ENCODE peak calls at places on chromosome 20, in ten cellular contexts. One of them, this sample, is unnamed.
A peak's percentile ranks its signal among the peaks of the same experiment; 100 is the strongest.

GRCh38 chr20:57513199-57513598 is 11.7 kb downstream of the CTCFL start:
- DNase-seq in A549: no peak
- DNase-seq in Peyer's patch: no peak
- DNase-seq in suprapubic skin: no peak
- DNase-seq in adrenal gland: no peak
- DNase-seq in IMR-90: peak; percentile 49
- DNase-seq in ovary: no peak
- DNase-seq in breast epithelium: no peak
- DNase-seq in tibial nerve: no peak
- DNase-seq in K562: no peak
- DNase-seq in this sample: no peak

GRCh38 chr20:1800777-1801176 is 94.4 kb upstream of the SIRPA start:
- DNase-seq in A549: peak; percentile 57
- DNase-seq in Peyer's patch: no peak
- DNase-seq in suprapubic skin: no peak
- DNase-seq in adrenal gland: no peak
- DNase-seq in IMR-90: peak; percentile 56
- DNase-seq in ovary: no peak
- DNase-seq in breast epithelium: no peak
- DNase-seq in tibial nerve: no peak
- DNase-seq in K562: no peak
- DNase-seq in this sample: no peak

GRCh38 chr20:49712918-49713778 is 530 bp downstream of the B4GALT5 start:
- DNase-seq in A549: peak; percentile 27
- DNase-seq in Peyer's patch: no peak
- DNase-seq in suprapubic skin: peak; percentile 81
- DNase-seq in adrenal gland: peak; percentile 47
- DNase-seq in IMR-90: peak; percentile 17
- DNase-seq in ovary: peak; percentile 69
- DNase-seq in breast epithelium: no peak
- DNase-seq in tibial nerve: no peak
- DNase-seq in K562: peak; percentile 68
- DNase-seq in this sample: peak; percentile 36

GRCh38 chr20:44064501-44065400 is 122.2 kb downstream of the JPH2 start:
- DNase-seq in A549: no peak
- DNase-seq in Peyer's patch: no peak
- DNase-seq in suprapubic skin: peak; percentile 55
- DNase-seq in adrenal gland: no peak
- DNase-seq in IMR-90: no peak
- DNase-seq in ovary: no peak
- DNase-seq in breast epithelium: peak; percentile 47
- DNase-seq in tibial nerve: no peak
- DNase-seq in K562: no peak
- DNase-seq in this sample: no peak

GRCh38 chr20:63180541-63181185 is 35.3 kb downstream of the YTHDF1 start:
- DNase-seq in A549: no peak
- DNase-seq in Peyer's patch: no peak
- DNase-seq in suprapubic skin: no peak
- DNase-seq in adrenal gland: no peak
- DNase-seq in IMR-90: no peak
- DNase-seq in ovary: no peak
- DNase-seq in breast epithelium: no peak
- DNase-seq in tibial nerve: no peak
- DNase-seq in K562: no peak
- DNase-seq in this sample: no peak

GRCh38 chr20:3765171-3765887 is 2.2 kb downstream of the ADISSP start:
- DNase-seq in A549: no peak
- DNase-seq in Peyer's patch: no peak
- DNase-seq in suprapubic skin: no peak
- DNase-seq in adrenal gland: no peak
- DNase-seq in IMR-90: no peak
- DNase-seq in ovary: no peak
- DNase-seq in breast epithelium: no peak
- DNase-seq in tibial nerve: no peak
- DNase-seq in K562: no peak
- DNase-seq in this sample: no peak

GRCh38 chr20:17620371-17621228 is 50.7 kb downstream of the DSTN start:
- DNase-seq in A549: no peak
- DNase-seq in Peyer's patch: peak; percentile 13
- DNase-seq in suprapubic skin: peak; percentile 74
- DNase-seq in adrenal gland: peak; percentile 17
- DNase-seq in IMR-90: no peak
- DNase-seq in ovary: no peak
- DNase-seq in breast epithelium: peak; percentile 45
- DNase-seq in tibial nerve: no peak
- DNase-seq in K562: no peak
- DNase-seq in this sample: no peak

GRCh38 chr20:16129411-16129810 is 443.8 kb downstream of the KIF16B start:
- DNase-seq in A549: no peak
- DNase-seq in Peyer's patch: no peak
- DNase-seq in suprapubic skin: no peak
- DNase-seq in adrenal gland: no peak
- DNase-seq in IMR-90: no peak
- DNase-seq in ovary: no peak
- DNase-seq in breast epithelium: no peak
- DNase-seq in tibial nerve: no peak
- DNase-seq in K562: no peak
- DNase-seq in this sample: no peak

GRCh38 chr20:51749674-51750036 is 18.5 kb downstream of the ATP9A start:
- DNase-seq in A549: no peak
- DNase-seq in Peyer's patch: no peak
- DNase-seq in suprapubic skin: no peak
- DNase-seq in adrenal gland: no peak
- DNase-seq in IMR-90: peak; percentile 79
- DNase-seq in ovary: no peak
- DNase-seq in breast epithelium: no peak
- DNase-seq in tibial nerve: no peak
- DNase-seq in K562: no peak
- DNase-seq in this sample: no peak

GRCh38 chr20:64091762-64092161 is 7.6 kb upstream of the LKAAEAR1 start:
- DNase-seq in A549: no peak
- DNase-seq in Peyer's patch: no peak
- DNase-seq in suprapubic skin: no peak
- DNase-seq in adrenal gland: no peak
- DNase-seq in IMR-90: no peak
- DNase-seq in ovary: no peak
- DNase-seq in breast epithelium: no peak
- DNase-seq in tibial nerve: no peak
- DNase-seq in K562: peak; percentile 60
- DNase-seq in this sample: no peak

GRCh38 chr20:24994186-24994465 is 1.6 kb upstream of the APMAP start:
- DNase-seq in A549: no peak
- DNase-seq in Peyer's patch: no peak
- DNase-seq in suprapubic skin: no peak
- DNase-seq in adrenal gland: no peak
- DNase-seq in IMR-90: no peak
- DNase-seq in ovary: no peak
- DNase-seq in breast epithelium: no peak
- DNase-seq in tibial nerve: no peak
- DNase-seq in K562: no peak
- DNase-seq in this sample: no peak

GRCh38 chr20:25984933-25985332 is 288.3 kb upstream of the ZNF337 start:
- DNase-seq in A549: no peak
- DNase-seq in Peyer's patch: no peak
- DNase-seq in suprapubic skin: no peak
- DNase-seq in adrenal gland: peak; percentile 74
- DNase-seq in IMR-90: peak; percentile 49
- DNase-seq in ovary: peak; percentile 76
- DNase-seq in breast epithelium: no peak
- DNase-seq in tibial nerve: no peak
- DNase-seq in K562: peak; percentile 18
- DNase-seq in this sample: no peak

GRCh38 chr20:62365814-62366369 is 1.2 kb downstream of the LAMA5 start:
- DNase-seq in A549: no peak
- DNase-seq in Peyer's patch: no peak
- DNase-seq in suprapubic skin: no peak
- DNase-seq in adrenal gland: no peak
- DNase-seq in IMR-90: no peak
- DNase-seq in ovary: no peak
- DNase-seq in breast epithelium: no peak
- DNase-seq in tibial nerve: no peak
- DNase-seq in K562: peak; percentile 74
- DNase-seq in this sample: peak; percentile 67

GRCh38 chr20:45387274-45387673 is 9.1 kb upstream of the TP53TG5 start:
- DNase-seq in A549: no peak
- DNase-seq in Peyer's patch: no peak
- DNase-seq in suprapubic skin: no peak
- DNase-seq in adrenal gland: no peak
- DNase-seq in IMR-90: no peak
- DNase-seq in ovary: no peak
- DNase-seq in breast epithelium: no peak
- DNase-seq in tibial nerve: no peak
- DNase-seq in K562: no peak
- DNase-seq in this sample: no peak

GRCh38 chr20:35146299-35146921 is 726 bp downstream of the EDEM2 start:
- DNase-seq in A549: peak; percentile 78
- DNase-seq in Peyer's patch: peak; percentile 22
- DNase-seq in suprapubic skin: no peak
- DNase-seq in adrenal gland: no peak
- DNase-seq in IMR-90: no peak
- DNase-seq in ovary: peak; percentile 51
- DNase-seq in breast epithelium: no peak
- DNase-seq in tibial nerve: no peak
- DNase-seq in K562: peak; percentile 54
- DNase-seq in this sample: peak; percentile 44

GRCh38 chr20:36605309-36606170 is at the start of gene RAB5IF:
- DNase-seq in A549: peak; percentile 85
- DNase-seq in Peyer's patch: peak; percentile 97
- DNase-seq in suprapubic skin: peak; percentile 99
- DNase-seq in adrenal gland: peak; percentile 99
- DNase-seq in IMR-90: peak; percentile 98
- DNase-seq in ovary: peak; percentile 100
- DNase-seq in breast epithelium: peak; percentile 100
- DNase-seq in tibial nerve: peak; percentile 97
- DNase-seq in K562: peak; percentile 94
- DNase-seq in this sample: peak; percentile 93
- TF ChIP-seq POLR2A in A549: peak; percentile 81
- TF ChIP-seq POLR2A in Peyer's patch: peak; percentile 94
- TF ChIP-seq POLR2A in suprapubic skin: no peak
- TF ChIP-seq POLR2A in adrenal gland: peak; percentile 92
- TF ChIP-seq POLR2A in IMR-90: peak; percentile 80
- TF ChIP-seq POLR2A in ovary: peak; percentile 23
- TF ChIP-seq POLR2A in breast epithelium: no peak
- TF ChIP-seq POLR2A in tibial nerve: peak; percentile 23
- TF ChIP-seq POLR2A in K562: peak; percentile 91
- TF ChIP-seq POLR2A in this sample: peak; percentile 89

GRCh38 chr20:22791877-22792525 is 207.6 kb upstream of the FOXA2 start:
- DNase-seq in A549: no peak
- DNase-seq in Peyer's patch: no peak
- DNase-seq in suprapubic skin: no peak
- DNase-seq in adrenal gland: no peak
- DNase-seq in IMR-90: no peak
- DNase-seq in ovary: no peak
- DNase-seq in breast epithelium: no peak
- DNase-seq in tibial nerve: no peak
- DNase-seq in K562: no peak
- DNase-seq in this sample: no peak
- TF ChIP-seq POLR2A in A549: no peak
- TF ChIP-seq POLR2A in Peyer's patch: no peak
- TF ChIP-seq POLR2A in suprapubic skin: no peak
- TF ChIP-seq POLR2A in adrenal gland: no peak
- TF ChIP-seq POLR2A in IMR-90: no peak
- TF ChIP-seq POLR2A in ovary: no peak
- TF ChIP-seq POLR2A in breast epithelium: no peak
- TF ChIP-seq POLR2A in tibial nerve: no peak
- TF ChIP-seq POLR2A in K562: no peak
- TF ChIP-seq POLR2A in this sample: no peak

DNA sequence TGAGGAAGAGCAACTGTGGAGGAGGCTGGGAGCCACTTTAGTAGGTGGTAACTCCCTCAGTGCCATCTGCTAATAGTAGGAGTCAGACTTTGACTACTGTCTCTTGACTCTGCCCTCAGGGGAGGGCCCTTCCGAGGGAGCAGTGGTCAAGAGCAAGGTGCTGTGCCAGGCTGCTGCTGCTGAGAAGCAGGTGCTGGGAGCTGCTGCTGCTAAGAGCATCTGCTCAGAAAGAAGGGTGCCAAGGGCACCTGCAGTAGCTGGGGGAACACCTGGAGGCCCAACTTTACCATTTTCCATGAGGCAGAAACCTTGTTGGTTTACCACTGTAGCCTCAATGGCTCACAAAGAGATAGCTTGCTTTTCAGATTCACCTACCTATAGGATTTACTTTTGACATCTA is 18.5 kb downstream of the GGTLC1 start:
- DNase-seq in A549: no peak
- DNase-seq in Peyer's patch: no peak
- DNase-seq in suprapubic skin: no peak
- DNase-seq in adrenal gland: no peak
- DNase-seq in IMR-90: no peak
- DNase-seq in ovary: no peak
- DNase-seq in breast epithelium: no peak
- DNase-seq in tibial nerve: no peak
- DNase-seq in K562: no peak
- DNase-seq in this sample: no peak
- TF ChIP-seq POLR2A in A549: no peak
- TF ChIP-seq POLR2A in Peyer's patch: no peak
- TF ChIP-seq POLR2A in suprapubic skin: no peak
- TF ChIP-seq POLR2A in adrenal gland: no peak
- TF ChIP-seq POLR2A in IMR-90: no peak
- TF ChIP-seq POLR2A in ovary: no peak
- TF ChIP-seq POLR2A in breast epithelium: no peak
- TF ChIP-seq POLR2A in tibial nerve: no peak
- TF ChIP-seq POLR2A in K562: no peak
- TF ChIP-seq POLR2A in this sample: no peak

GRCh38 chr20:38297916-38298674 is 5.9 kb upstream of the BPI start:
- DNase-seq in A549: no peak
- DNase-seq in Peyer's patch: no peak
- DNase-seq in suprapubic skin: no peak
- DNase-seq in adrenal gland: no peak
- DNase-seq in IMR-90: no peak
- DNase-seq in ovary: no peak
- DNase-seq in breast epithelium: no peak
- DNase-seq in tibial nerve: no peak
- DNase-seq in K562: no peak
- DNase-seq in this sample: no peak

GRCh38 chr20:38296433-38296832 is 7.5 kb upstream of the BPI start:
- DNase-seq in A549: no peak
- DNase-seq in Peyer's patch: no peak
- DNase-seq in suprapubic skin: no peak
- DNase-seq in adrenal gland: no peak
- DNase-seq in IMR-90: no peak
- DNase-seq in ovary: no peak
- DNase-seq in breast epithelium: no peak
- DNase-seq in tibial nerve: no peak
- DNase-seq in K562: no peak
- DNase-seq in this sample: no peak

GRCh38 chr20:38299963-38300362 is 4.0 kb upstream of the BPI start:
- DNase-seq in A549: no peak
- DNase-seq in Peyer's patch: no peak
- DNase-seq in suprapubic skin: no peak
- DNase-seq in adrenal gland: no peak
- DNase-seq in IMR-90: no peak
- DNase-seq in ovary: no peak
- DNase-seq in breast epithelium: peak; percentile 70
- DNase-seq in tibial nerve: no peak
- DNase-seq in K562: no peak
- DNase-seq in this sample: no peak

GRCh38 chr20:38300433-38300832 is 3.5 kb upstream of the BPI start:
- DNase-seq in A549: no peak
- DNase-seq in Peyer's patch: no peak
- DNase-seq in suprapubic skin: no peak
- DNase-seq in adrenal gland: no peak
- DNase-seq in IMR-90: no peak
- DNase-seq in ovary: no peak
- DNase-seq in breast epithelium: no peak
- DNase-seq in tibial nerve: no peak
- DNase-seq in K562: no peak
- DNase-seq in this sample: no peak

GRCh38 chr20:38298768-38299288 is 5.1 kb upstream of the BPI start:
- DNase-seq in A549: no peak
- DNase-seq in Peyer's patch: no peak
- DNase-seq in suprapubic skin: peak; percentile 89
- DNase-seq in adrenal gland: peak; percentile 48
- DNase-seq in IMR-90: peak; percentile 48
- DNase-seq in ovary: peak; percentile 92
- DNase-seq in breast epithelium: peak; percentile 69
- DNase-seq in tibial nerve: peak; percentile 75
- DNase-seq in K562: no peak
- DNase-seq in this sample: no peak
- TF ChIP-seq POLR2A in A549: no peak
- TF ChIP-seq POLR2A in Peyer's patch: no peak
- TF ChIP-seq POLR2A in suprapubic skin: no peak
- TF ChIP-seq POLR2A in adrenal gland: no peak
- TF ChIP-seq POLR2A in IMR-90: no peak
- TF ChIP-seq POLR2A in ovary: no peak
- TF ChIP-seq POLR2A in breast epithelium: no peak
- TF ChIP-seq POLR2A in tibial nerve: no peak
- TF ChIP-seq POLR2A in K562: no peak
- TF ChIP-seq POLR2A in this sample: no peak